ENCODE peak calls at places on chromosomes 12 and 14, in six cellular contexts. F is stimulated activated CD4-positive, alpha-beta T cell treated with anti-CD3 and anti-CD28 coated beads, Interleukin-1b, Interleukin-23, amount 100 ng/mL, for 24 hours; R is amniotic epithelial cell; I is IMR-90; W is activated T-helper 1 cell treated with anti-CD3 and anti-CD28 coated beads, Interleukin-2, amount 50 U/mL, for 16 hours; A is OCI-M1. B is an unnamed sample.

GRCh38 chr14:67555518-67556090 is 22.5 kb downstream of the PLEKHH1 start:
- DNase-seq in F (no peak), R (no peak), I (no peak), W (no peak), A (no peak), B (no peak)

GRCh38 chr12:108449478-108449877 is 65.6 kb upstream of the FICD start:
- DNase-seq in F (no peak), R (no peak), I (no peak), W (no peak), A (no peak), B (no peak)

GRCh38 chr14:87049886-87050820 is 942.8 kb downstream of the GALC start:
- DNase-seq in F (no peak), R (no peak), I (peak), W (no peak), A (peak), B (peak)

GRCh38 chr12:65845751-65846537 is 21.7 kb downstream of the HMGA2 start:
- DNase-seq in F (no peak), R (peak), I (peak), W (no peak), A (no peak), B (no peak)

GRCh38 chr12:54338682-54339296 is 13.9 kb downstream of the COPZ1 start:
- DNase-seq in F (no peak), R (no peak), I (peak), W (no peak), A (no peak), B (peak)

GRCh38 chr12:131927110-131928079 is 1.7 kb upstream of the PUS1 start:
- DNase-seq in F (no peak), R (no peak), I (no peak), W (no peak), A (no peak), B (no peak)

GRCh38 chr14:35818346-35819115 is 7.6 kb upstream of the BRMS1L start:
- DNase-seq in F (no peak), R (peak), I (peak), W (no peak), A (peak), B (peak)

GRCh38 chr12:12839886-12840285 is 26.7 kb downstream of the DDX47 start:
- DNase-seq in F (no peak), R (peak), I (peak), W (no peak), A (no peak), B (peak)

GRCh38 chr12:92136883-92137582 is 8.6 kb downstream of the BTG1 start:
- DNase-seq in F (no peak), R (peak), I (peak), W (no peak), A (peak), B (peak)

GRCh38 chr12:124379938-124380754 is 85.3 kb downstream of the RFLNA start:
- DNase-seq in F (no peak), R (peak), I (peak), W (no peak), A (no peak), B (peak)

GRCh38 chr12:53481108-53481442 is 18.2 kb downstream of the MAP3K12 start:
- DNase-seq in F (no peak), R (no peak), I (no peak), W (no peak), A (no peak), B (no peak)

GRCh38 chr12:14366211-14366762 is 805 bp downstream of the ATF7IP start:
- DNase-seq in F (no peak), R (peak), I (peak), W (no peak), A (peak), B (peak)

GRCh38 chr14:85416771-85417170 is 113.2 kb upstream of the FLRT2 start:
- DNase-seq in F (no peak), R (peak), I (peak), W (no peak), A (peak), B (peak)

GRCh38 chr12:45779936-45780335 is 50.4 kb downstream of the ARID2 start:
- DNase-seq in F (no peak), R (no peak), I (no peak), W (no peak), A (no peak), B (no peak)

GRCh38 chr14:105617201-105617777 is 90.9 kb downstream of the TMEM121 start:
- DNase-seq in F (no peak), R (no peak), I (no peak), W (no peak), A (no peak), B (no peak)

GRCh38 chr14:91225025-91225424 is 19.5 kb downstream of the GPR68 start:
- DNase-seq in F (no peak), R (peak), I (peak), W (no peak), A (no peak), B (no peak)

GRCh38 chr14:104445832-104446381 is 133.7 kb upstream of the C14orf180 start:
- DNase-seq in F (no peak), R (no peak), I (no peak), W (no peak), A (no peak), B (no peak)

GRCh38 chr14:51735851-51736250 is 84.1 kb downstream of the FRMD6 start:
- DNase-seq in F (no peak), R (peak), I (no peak), W (no peak), A (no peak), B (no peak)

GRCh38 chr12:33438890-33439586 is 581 bp downstream of the SYT10 start:
- DNase-seq in F (no peak), R (peak), I (no peak), W (no peak), A (no peak), B (no peak)

GRCh38 chr12:69639400-69640016 is 28.8 kb upstream of the LRRC10 start:
- DNase-seq in F (peak), R (peak), I (peak), W (peak), A (peak), B (peak)

GRCh38 chr12:123671876-123672275 is 963 bp downstream of the TCTN2 start:
- DNase-seq in F (no peak), R (no peak), I (peak), W (no peak), A (no peak), B (no peak)

GRCh38 chr12:53981652-53982565 is 3.0 kb upstream of the HOXC10 start:
- DNase-seq in F (no peak), R (no peak), I (no peak), W (no peak), A (no peak), B (no peak)

GRCh38 chr12:6372403-6373003 is 2.9 kb downstream of the SCNN1A start:
- DNase-seq in F (no peak), R (peak), I (peak), W (no peak), A (no peak), B (peak)

GRCh38 chr12:6821271-6821673 is 349 bp upstream of the GPR162 start:
- DNase-seq in F (no peak), R (peak), I (peak), W (no peak), A (peak), B (peak)

GRCh38 chr14:54976316-54976715 is 50.6 kb downstream of the WDHD1 start:
- DNase-seq in F (no peak), R (peak), I (peak), W (no peak), A (no peak), B (peak)